ENCODE peak calls at places on chromosome X, in five cellular contexts. G is HT1080, H is H54, R is COR-L47, K is left ventricle myocardium superior. M is an unnamed sample.

GRCh38 chrX:46184749-46185148 is 360.5 kb downstream of the ZNF674 start:
- DNase-seq in G (no peak), H (no peak), R (no peak), K (no peak), M (no peak)

GRCh38 chrX:12269484-12269883 is 131.2 kb downstream of the FRMPD4 start:
- DNase-seq in G (peak; percentile 2), H (no peak), R (peak; percentile 11), K (no peak), M (no peak)

GRCh38 chrX:131987252-131987651 is 35.9 kb upstream of the STK26 start:
- DNase-seq in G (peak; percentile 23), H (no peak), R (no peak), K (no peak), M (no peak)

GRCh38 chrX:101450951-101451350 is 34.3 kb upstream of the ARMCX4 start:
- DNase-seq in G (peak; percentile 2), H (no peak), R (no peak), K (peak; percentile 51), M (no peak)

GRCh38 chrX:153336128-153336894 is 2.4 kb downstream of the ZNF275 start:
- DNase-seq in G (no peak), H (no peak), R (no peak), K (no peak), M (no peak)

GRCh38 chrX:22629105-22629725 is 356.5 kb downstream of the CBLL2 start:
- DNase-seq in G (peak; percentile 36), H (no peak), R (no peak), K (no peak), M (no peak)

GRCh38 chrX:153857348-153857903 is 27.1 kb upstream of the PDZD4 start:
- DNase-seq in G (no peak), H (no peak), R (no peak), K (no peak), M (no peak)

GRCh38 chrX:73944582-73944947 is 359.4 kb upstream of the ZCCHC13 start:
- DNase-seq in G (no peak), H (no peak), R (no peak), K (no peak), M (no peak)

GRCh38 chrX:150362599-150363481 is at the start of gene MAMLD1:
- DNase-seq in G (peak; percentile 84), H (no peak), R (no peak), K (peak; percentile 77), M (no peak)

GRCh38 chrX:116232833-116233232 is 62.3 kb downstream of the AGTR2 start:
- DNase-seq in G (peak; percentile 89), H (no peak), R (no peak), K (no peak), M (no peak)

GRCh38 chrX:123822965-123823364 is 36.9 kb upstream of the XIAP start:
- DNase-seq in G (no peak), H (no peak), R (no peak), K (no peak), M (no peak)

GRCh38 chrX:82370978-82371646 is 1137.0 kb upstream of the POU3F4 start:
- DNase-seq in G (no peak), H (no peak), R (no peak), K (no peak), M (no peak)

GRCh38 chrX:40971736-40972135 is 113.5 kb upstream of the USP9X start:
- DNase-seq in G (no peak), H (no peak), R (no peak), K (no peak), M (no peak)

GRCh38 chrX:109954333-109954732 is 48.6 kb upstream of the TMEM164 start:
- DNase-seq in G (peak; percentile 70), H (no peak), R (no peak), K (no peak), M (no peak)

GRCh38 chrX:108313662-108314061 is 124.6 kb downstream of the COL4A6 start:
- DNase-seq in G (peak; percentile 37), H (no peak), R (no peak), K (no peak), M (no peak)

GRCh38 chrX:110743679-110744340 is 51.8 kb downstream of the CHRDL1 start:
- DNase-seq in G (no peak), H (no peak), R (no peak), K (no peak), M (no peak)

GRCh38 chrX:120365320-120365719 is 3.4 kb downstream of the ATP1B4 start:
- DNase-seq in G (peak; percentile 1), H (no peak), R (peak; percentile 13), K (peak; percentile 63), M (no peak)

GRCh38 chrX:99705696-99706095 is 704.4 kb downstream of the PCDH19 start:
- DNase-seq in G (peak; percentile 2), H (no peak), R (no peak), K (no peak), M (no peak)

GRCh38 chrX:144275403-144275802 is 391.5 kb downstream of the UBE2NL start:
- DNase-seq in G (no peak), H (no peak), R (peak; percentile 71), K (no peak), M (peak; percentile 11)

GRCh38 chrX:19156223-19156622 is 34.0 kb upstream of the ADGRG2 start:
- DNase-seq in G (no peak), H (no peak), R (no peak), K (no peak), M (no peak)

GRCh38 chrX:40112996-40113395 is 15.2 kb upstream of the BCOR start:
- DNase-seq in G (no peak), H (no peak), R (no peak), K (no peak), M (no peak)

GRCh38 chrX:23861215-23861896 is 46.4 kb downstream of the APOO start:
- DNase-seq in G (no peak), H (no peak), R (no peak), K (no peak), M (no peak)

GRCh38 chrX:153723351-153724251 is 586 bp downstream of the BCAP31 start:
- DNase-seq in G (peak; percentile 50), H (no peak), R (peak; percentile 24), K (peak; percentile 49), M (no peak)

GRCh38 chrX:100748133-100748532 is 16.2 kb upstream of the SYTL4 start:
- DNase-seq in G (peak; percentile 43), H (no peak), R (no peak), K (no peak), M (no peak)

GRCh38 chrX:2654436-2655340 is 36.4 kb upstream of the CD99 start:
- DNase-seq in G (no peak), H (no peak), R (no peak), K (no peak), M (no peak)

GRCh38 chrX:24241822-24242648 is 71.8 kb downstream of the SUPT20HL2 start:
- DNase-seq in G (peak; percentile 30), H (no peak), R (peak; percentile 4), K (no peak), M (peak; percentile 30)

GRCh38 chrX:70089575-70090297 is 27.5 kb downstream of the OTUD6A start:
- DNase-seq in G (peak; percentile 83), H (no peak), R (no peak), K (no peak), M (no peak)

GRCh38 chrX:20181563-20182329 is 40.1 kb upstream of the EIF1AX start:
- DNase-seq in G (no peak), H (no peak), R (no peak), K (no peak), M (no peak)

GRCh38 chrX:136765957-136766356 is 14.8 kb downstream of the ARHGEF6 start:
- DNase-seq in G (no peak), H (no peak), R (no peak), K (no peak), M (no peak)

GRCh38 chrX:71181910-71182799 is 37.5 kb downstream of the NLGN3 start:
- DNase-seq in G (peak; percentile 96), H (peak; percentile 65), R (peak; percentile 93), K (peak; percentile 84), M (peak; percentile 84)

GRCh38 chrX:86195343-86195742 is 47.1 kb downstream of the DACH2 start:
- DNase-seq in G (no peak), H (no peak), R (no peak), K (no peak), M (no peak)

GRCh38 chrX:45762699-45763647 is 562.3 kb upstream of the DIPK2B start:
- DNase-seq in G (peak; percentile 54), H (no peak), R (no peak), K (no peak), M (no peak)

GRCh38 chrX:16212436-16212835 is 45.2 kb downstream of the MAGEB17 start:
- DNase-seq in G (peak; percentile 29), H (no peak), R (no peak), K (no peak), M (no peak)

GRCh38 chrX:11787564-11787963 is 29.5 kb downstream of the MSL3 start:
- DNase-seq in G (no peak), H (no peak), R (no peak), K (peak; percentile 60), M (no peak)

GRCh38 chrX:20913760-20914159 is 460.5 kb upstream of the CNKSR2 start:
- DNase-seq in G (no peak), H (no peak), R (no peak), K (no peak), M (no peak)

GRCh38 chrX:38192007-38192625 is 28.6 kb downstream of the SRPX start:
- DNase-seq in G (no peak), H (no peak), R (no peak), K (no peak), M (peak; percentile 1)

GRCh38 chrX:44785652-44786051 is 58.2 kb upstream of the DUSP21 start:
- DNase-seq in G (peak; percentile 80), H (peak; percentile 18), R (no peak), K (no peak), M (no peak)